ENCODE peak calls at places on chromosomes 7 and 10, in nine cellular contexts. L, O, C, J, Q, F, Z, Y and X are unnamed samples.

GRCh38 chr7:81457858-81458522 is 311.9 kb downstream of the HGF start:
- DNase-seq in L (peak), O (no peak), C (no peak), J (no peak), Q (no peak), F (peak), Z (no peak), Y (peak), X (peak)

GRCh38 chr7:150404172-150404784 is 25.1 kb downstream of the ZNF775 start:
- DNase-seq in L (no peak), O (no peak), C (no peak), J (no peak), Q (no peak), F (no peak), Z (no peak), Y (no peak), X (no peak)

GRCh38 chr10:665579-666091 is 23.8 kb downstream of the DIP2C start:
- DNase-seq in L (no peak), O (no peak), C (no peak), J (no peak), Q (no peak), F (no peak), Z (no peak), Y (no peak), X (peak)

GRCh38 chr10:73495884-73496674 is at the start of gene PPP3CB:
- DNase-seq in L (peak), O (peak), C (peak), J (peak), Q (peak), F (peak), Z (peak), Y (peak), X (peak)

GRCh38 chr7:96538632-96539031 is 171.0 kb downstream of the SEM1 start:
- DNase-seq in L (no peak), O (no peak), C (no peak), J (no peak), Q (no peak), F (no peak), Z (no peak), Y (no peak), X (no peak)

GRCh38 chr10:95818663-95819062 is 62.7 kb downstream of the ENTPD1 start:
- DNase-seq in L (no peak), O (no peak), C (no peak), J (no peak), Q (no peak), F (peak), Z (no peak), Y (peak), X (peak)

GRCh38 chr7:35249537-35249907 is 4.4 kb downstream of the TBX20 start:
- DNase-seq in L (no peak), O (no peak), C (no peak), J (no peak), Q (no peak), F (no peak), Z (no peak), Y (no peak), X (no peak)

GRCh38 chr10:21369697-21370096 is 155.8 kb downstream of the SKIDA1 start:
- DNase-seq in L (no peak), O (no peak), C (no peak), J (no peak), Q (no peak), F (peak), Z (no peak), Y (peak), X (peak)

GRCh38 chr7:32155712-32156111 is 85.5 kb upstream of the PDE1C start:
- DNase-seq in L (no peak), O (no peak), C (no peak), J (no peak), Q (no peak), F (peak), Z (no peak), Y (no peak), X (peak)

GRCh38 chr7:111083423-111083822 is 7.5 kb upstream of the LRRN3 start:
- DNase-seq in L (no peak), O (no peak), C (peak), J (no peak), Q (no peak), F (peak), Z (no peak), Y (peak), X (peak)

GRCh38 chr7:27116962-27117686 is 13.4 kb downstream of the HOXA4 start:
- DNase-seq in L (no peak), O (peak), C (no peak), J (no peak), Q (no peak), F (no peak), Z (no peak), Y (no peak), X (peak)

GRCh38 chr10:132397671-132398565 is 918 bp downstream of the PWWP2B start:
- DNase-seq in L (no peak), O (no peak), C (no peak), J (no peak), Q (no peak), F (peak), Z (peak), Y (peak), X (peak)

GRCh38 chr7:6257602-6258001 is 14.8 kb downstream of the CYTH3 start:
- DNase-seq in L (no peak), O (no peak), C (no peak), J (no peak), Q (no peak), F (no peak), Z (no peak), Y (no peak), X (no peak)

GRCh38 chr10:92149261-92149660 is 141.6 kb downstream of the CPEB3 start:
- DNase-seq in L (no peak), O (no peak), C (no peak), J (no peak), Q (no peak), F (no peak), Z (no peak), Y (no peak), X (no peak)

GRCh38 chr10:42149027-42149700 is 489.2 kb downstream of the ZNF33B start:
- DNase-seq in L (no peak), O (no peak), C (no peak), J (no peak), Q (no peak), F (no peak), Z (no peak), Y (no peak), X (no peak)

GRCh38 chr7:92813390-92814024 is 22.9 kb downstream of the CDK6 start:
- DNase-seq in L (no peak), O (no peak), C (no peak), J (peak), Q (no peak), F (peak), Z (no peak), Y (peak), X (peak)